ENCODE peak calls at places on chromosomes 7 and 10, in nine cellular contexts. I, R, B, N, O, P, H, A and E are unnamed samples.

GRCh38 chr7:44530990-44531389 is 10.1 kb downstream of the NPC1L1 start:
- DNase-seq in B (no peak), N (no peak), A (no peak), I (no peak), P (no peak), H (no peak), R (no peak), O (no peak), E (no peak)

GRCh38 chr7:99092064-99092720 is 51.7 kb downstream of the SMURF1 start:
- DNase-seq in R (peak; percentile 70), P (no peak), N (peak; percentile 47), O (no peak), B (peak; percentile 25), A (no peak), I (no peak), H (no peak), E (no peak)

GRCh38 chr7:79298145-79298760 is 155.2 kb downstream of the MAGI2 start:
- DNase-seq in A (peak; percentile 66), H (peak; percentile 16), R (peak; percentile 55), O (no peak), I (no peak), B (peak; percentile 80), N (no peak), P (peak; percentile 19), E (no peak)

GRCh38 chr7:45696476-45696875 is 122.3 kb downstream of the ADCY1 start:
- DNase-seq in P (no peak), I (no peak), B (no peak), N (no peak), A (no peak), H (no peak), R (no peak), O (no peak), E (peak; percentile 30)

GRCh38 chr10:131908151-131908550 is 7.3 kb downstream of the PPP2R2D start:
- DNase-seq in B (no peak), H (no peak), R (no peak), N (no peak), O (no peak), P (no peak), A (no peak), I (no peak), E (no peak)

GRCh38 chr7:45689011-45689796 is 115.0 kb downstream of the ADCY1 start:
- DNase-seq in I (no peak), N (no peak), P (no peak), O (no peak), H (no peak), A (no peak), R (no peak), B (peak; percentile 76), E (no peak)

GRCh38 chr10:33157108-33157507 is 177.4 kb downstream of the NRP1 start:
- DNase-seq in B (peak; percentile 84), R (no peak), N (no peak), A (no peak), H (no peak), I (no peak), P (no peak), O (no peak), E (no peak)

GRCh38 chr7:100127866-100128601 is 1.3 kb downstream of the MBLAC1 start:
- DNase-seq in B (no peak), H (no peak), P (peak; percentile 56), N (no peak), I (no peak), R (no peak), A (no peak), O (peak; percentile 43), E (peak; percentile 66)

GRCh38 chr7:891805-892204 is 15.5 kb downstream of the GET4 start:
- DNase-seq in B (no peak), A (no peak), I (no peak), R (no peak), H (no peak), P (no peak), O (no peak), N (no peak), E (no peak)

GRCh38 chr10:79054203-79055099 is 14.3 kb upstream of the ZMIZ1 start:
- DNase-seq in N (no peak), A (no peak), B (no peak), P (peak; percentile 1), O (peak; percentile 8), H (peak; percentile 13), R (no peak), I (no peak), E (no peak)

GRCh38 chr7:159019111-159019510 is 125.6 kb downstream of the VIPR2 start:
- DNase-seq in A (no peak), H (no peak), O (no peak), P (peak; percentile 28), R (peak; percentile 45), I (no peak), N (no peak), B (no peak), E (no peak)

GRCh38 chr7:75727881-75728592 is 10.7 kb downstream of the HIP1 start:
- DNase-seq in A (no peak), O (peak; percentile 19), I (no peak), R (no peak), H (peak; percentile 43), P (peak; percentile 53), N (no peak), B (no peak), E (peak; percentile 55)

GRCh38 chr7:137962875-137963507 is 38.9 kb downstream of the CREB3L2 start:
- DNase-seq in I (no peak), R (no peak), H (no peak), B (no peak), P (no peak), A (no peak), N (no peak), O (no peak), E (no peak)

GRCh38 chr10:103637855-103638561 is 144.5 kb downstream of the NEURL1 start:
- DNase-seq in P (no peak), I (no peak), H (peak; percentile 92), A (peak; percentile 56), R (no peak), O (no peak), B (peak; percentile 94), N (no peak), E (no peak)

GRCh38 chr10:111973826-111974225 is 209.7 kb downstream of the GPAM start:
- DNase-seq in B (no peak), P (no peak), H (no peak), R (no peak), A (no peak), O (no peak), I (no peak), N (no peak), E (no peak)

GRCh38 chr10:6178581-6178980 is 24.2 kb upstream of the PFKFB3 start:
- DNase-seq in A (no peak), R (no peak), I (no peak), P (no peak), H (no peak), B (no peak), O (no peak), N (no peak), E (no peak)

GRCh38 chr7:117739085-117739484 is 134.2 kb downstream of the CTTNBP2 start:
- DNase-seq in N (no peak), B (no peak), P (no peak), I (no peak), O (no peak), R (no peak), H (no peak), A (no peak), E (no peak)

GRCh38 chr7:87370660-87371180 is 25.3 kb downstream of the CROT start:
- DNase-seq in B (peak; percentile 63), N (no peak), R (no peak), H (no peak), O (no peak), A (peak; percentile 40), P (no peak), I (no peak), E (no peak)

GRCh38 chr7:31464601-31465000 is 49.3 kb upstream of the ITPRID1 start:
- DNase-seq in B (no peak), N (no peak), O (no peak), I (no peak), A (no peak), R (no peak), P (no peak), H (no peak), E (no peak)

GRCh38 chr7:2719007-2719406 is 31.0 kb downstream of the AMZ1 start:
- DNase-seq in H (no peak), A (no peak), O (peak; percentile 82), N (no peak), B (no peak), I (peak; percentile 29), P (peak; percentile 88), R (no peak), E (peak; percentile 29)

GRCh38 chr10:130771491-130771890 is 540.0 kb downstream of the TCERG1L start:
- DNase-seq in N (no peak), P (no peak), I (no peak), H (no peak), B (no peak), O (no peak), R (no peak), A (no peak), E (no peak)

GRCh38 chr7:157397751-157398691 is 61.2 kb downstream of the DNAJB6 start:
- DNase-seq in O (peak; percentile 30), A (peak; percentile 30), N (no peak), R (no peak), B (peak; percentile 60), P (peak; percentile 32), H (no peak), I (no peak), E (no peak)

GRCh38 chr10:129962092-129962494 is 2.0 kb downstream of the EBF3 start:
- DNase-seq in A (no peak), N (no peak), H (no peak), R (no peak), B (peak; percentile 53), I (no peak), O (no peak), P (no peak), E (no peak)

GRCh38 chr10:74825033-74825370 is 1.4 kb upstream of the KAT6B start:
- DNase-seq in H (peak; percentile 69), A (no peak), B (no peak), I (peak; percentile 17), R (peak; percentile 58), N (no peak), P (peak; percentile 56), O (peak; percentile 65), E (peak; percentile 70)

GRCh38 chr10:18400911-18401260 is 250.5 kb downstream of the NSUN6 start:
- DNase-seq in B (no peak), A (no peak), R (no peak), N (no peak), I (no peak), P (no peak), O (no peak), H (no peak), E (no peak)

GRCh38 chr10:119315128-119316001 is 108.0 kb downstream of the GRK5 start:
- DNase-seq in H (no peak), P (peak; percentile 93), R (no peak), B (peak; percentile 96), A (peak; percentile 75), O (peak; percentile 90), N (no peak), I (peak; percentile 27), E (no peak)

GRCh38 chr7:107277331-107277730 is 108.5 kb downstream of the HBP1 start:
- DNase-seq in P (no peak), N (no peak), O (no peak), A (peak; percentile 4), R (no peak), B (peak; percentile 7), I (no peak), H (no peak), E (no peak)

GRCh38 chr10:69089638-69090599 is 2.0 kb downstream of the SRGN start:
- DNase-seq in P (peak; percentile 93), I (peak; percentile 23), H (no peak), O (peak; percentile 93), N (no peak), B (peak; percentile 27), A (no peak), R (no peak), E (no peak)

GRCh38 chr7:139623518-139623917 is 100.0 kb downstream of the CLEC2L start:
- DNase-seq in A (no peak), P (peak; percentile 65), N (no peak), R (no peak), O (peak; percentile 37), H (no peak), I (no peak), B (peak; percentile 23), E (no peak)